ENCODE peak calls at places on chromosomes 4 and X, in eight cellular contexts. A is fibroblast of pulmonary artery, D is esophagus squamous epithelium, Q is colonic mucosa, P is IMR-90, U is NB4, G is GM06990, W is lung. J is an unnamed sample.

GRCh38 chr4:128590773-128591172 is 218.7 kb upstream of the JADE1 start:
- DNase-seq in Q (no peak), U (no peak), W (no peak), G (no peak), P (peak; percentile 37), D (no peak), A (no peak), J (peak; percentile 53)

GRCh38 chrX:126137899-126138298 is 28.2 kb downstream of the DCAF12L2 start:
- DNase-seq in Q (no peak), U (peak; percentile 22), A (no peak), G (no peak), D (no peak), P (no peak), W (no peak), J (no peak)

GRCh38 chr4:105666693-105667092 is 41.8 kb downstream of the INTS12 start:
- DNase-seq in U (peak; percentile 37), W (no peak), G (no peak), Q (no peak), A (peak; percentile 67), P (peak; percentile 16), D (no peak), J (peak; percentile 78)

GRCh38 chrX:13005671-13006473 is 31.0 kb downstream of the TMSB4X start:
- DNase-seq in A (peak; percentile 29), W (no peak), G (peak; percentile 80), D (no peak), P (peak; percentile 70), Q (no peak), U (no peak), J (no peak)

GRCh38 chr4:123096038-123096437 is 173.6 kb upstream of the NUDT6 start:
- DNase-seq in A (peak; percentile 45), D (no peak), G (no peak), Q (no peak), P (no peak), U (peak; percentile 39), W (no peak), J (peak; percentile 60)

GRCh38 chr4:95544433-95545103 is 4.2 kb downstream of the UNC5C start:
- DNase-seq in A (no peak), Q (no peak), G (no peak), W (no peak), D (no peak), U (no peak), P (no peak), J (peak; percentile 18)

GRCh38 chr4:40211224-40212185 is 14.7 kb downstream of the RHOH start:
- DNase-seq in W (no peak), A (no peak), G (no peak), D (no peak), Q (peak; percentile 9), U (no peak), P (peak; percentile 41), J (peak; percentile 34)

GRCh38 chr4:180866933-180867643 is 1376.1 kb upstream of the TENM3 start:
- DNase-seq in D (no peak), Q (no peak), A (no peak), W (no peak), U (no peak), G (no peak), P (no peak), J (no peak)

GRCh38 chr4:110085131-110085530 is 113.3 kb downstream of the ELOVL6 start:
- DNase-seq in U (peak; percentile 7), W (peak; percentile 43), G (no peak), A (peak; percentile 59), Q (peak; percentile 93), P (peak; percentile 35), D (no peak), J (peak; percentile 54)

GRCh38 chrX:136321532-136321931 is 20.8 kb downstream of the ADGRG4 start:
- DNase-seq in W (no peak), Q (no peak), G (no peak), D (no peak), A (no peak), U (no peak), P (no peak), J (no peak)

GRCh38 chr4:148211533-148211932 is 230.7 kb downstream of the NR3C2 start:
- DNase-seq in W (no peak), P (no peak), G (no peak), D (no peak), U (no peak), A (no peak), Q (no peak), J (no peak)

GRCh38 chrX:5958523-5958922 is 270.1 kb downstream of the NLGN4X start:
- DNase-seq in A (no peak), Q (no peak), G (no peak), U (no peak), W (no peak), D (no peak), P (no peak), J (no peak)

GRCh38 chrX:74248889-74249288 is 55.1 kb upstream of the ZCCHC13 start:
- DNase-seq in D (no peak), G (no peak), Q (peak; percentile 48), U (no peak), P (no peak), A (peak; percentile 42), W (no peak), J (peak; percentile 37)

GRCh38 chr4:102129810-102130209 is 215.5 kb downstream of the SLC39A8 start:
- DNase-seq in Q (no peak), P (no peak), A (no peak), G (no peak), W (no peak), U (no peak), D (no peak), J (no peak)

GRCh38 chr4:20813698-20814097 is 113.4 kb downstream of the PACRGL start:
- DNase-seq in U (no peak), P (no peak), Q (no peak), G (no peak), D (no peak), W (no peak), A (peak; percentile 7), J (no peak)

GRCh38 chr4:173371292-173372192 is 788 bp downstream of the SAP30 start:
- DNase-seq in P (peak; percentile 69), A (peak; percentile 78), G (peak; percentile 71), Q (peak; percentile 75), W (peak; percentile 68), U (peak; percentile 79), D (no peak), J (peak; percentile 73)

DNA sequence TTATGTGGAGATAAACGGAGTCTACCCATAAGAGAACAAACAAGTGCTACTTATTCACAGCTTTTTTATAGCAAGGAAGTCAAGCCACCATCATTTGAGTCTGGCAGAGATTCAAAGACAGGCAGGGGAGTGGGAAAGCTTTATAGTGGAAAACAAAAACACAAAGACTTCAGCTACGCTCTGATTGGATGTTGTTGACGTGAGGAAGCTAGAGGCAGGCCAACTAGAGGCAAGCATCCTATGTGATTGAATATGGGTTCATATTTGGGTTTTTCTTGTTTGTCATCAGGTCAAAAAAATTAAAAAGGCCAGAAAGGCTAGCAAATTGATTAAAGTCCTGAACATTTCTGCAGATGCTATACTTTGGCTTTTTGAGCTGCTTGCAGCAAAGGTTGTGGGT is 709 bp upstream of the TCEAL4 start:
- DNase-seq in A (peak; percentile 39), W (no peak), Q (no peak), P (no peak), U (no peak), D (no peak), G (no peak), J (peak; percentile 50)
- H3K4me3 ChIP-seq in A (peak overlapping the region; percentile 76), W (no peak overlapping the region), Q (no peak overlapping the region), P (no peak overlapping the region), U (no peak overlapping the region), D (no peak overlapping the region), G (no peak overlapping the region), J (peak overlapping the region; percentile 75)

DNA sequence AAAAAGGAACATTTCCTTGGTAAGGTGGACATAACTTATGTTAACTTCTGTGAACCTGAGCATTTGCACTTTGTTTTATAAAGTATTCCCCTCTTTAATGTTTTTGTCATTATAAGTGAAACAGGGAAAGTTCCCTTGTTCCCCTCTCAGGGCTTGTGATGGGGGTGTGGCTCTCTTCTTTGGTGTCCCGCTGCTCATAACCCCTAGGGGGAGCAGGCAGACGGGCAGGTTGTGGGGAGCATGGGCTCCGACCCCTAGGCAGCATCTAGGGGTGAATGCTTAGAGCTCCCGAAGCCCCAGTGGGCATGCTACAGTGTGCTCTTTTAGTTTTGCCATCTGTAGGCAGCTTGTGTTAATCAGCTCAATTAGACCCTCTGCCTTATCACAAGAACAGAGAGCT is 200.4 kb downstream of the DACH2 start:
- DNase-seq in Q (no peak), W (no peak), P (no peak), G (no peak), U (peak; percentile 8), A (no peak), D (no peak), J (no peak)
- TF ChIP-seq CTCF in Q (no peak), W (no peak), P (no peak), G (no peak), U (peak; percentile 17), A (no peak), D (no peak), J (no peak)

GRCh38 chr4:169821402-169821801 is 63.7 kb upstream of the HPF1 start:
- DNase-seq in P (no peak), G (no peak), D (no peak), Q (no peak), U (no peak), W (no peak), A (no peak), J (no peak)

GRCh38 chr4:169810325-169811323 is 52.9 kb upstream of the HPF1 start:
- DNase-seq in W (peak; percentile 40), U (peak; percentile 71), P (peak; percentile 81), G (no peak), Q (peak; percentile 57), D (no peak), A (peak; percentile 90), J (peak; percentile 92)

GRCh38 chr4:169818063-169818679 is 60.4 kb upstream of the HPF1 start:
- DNase-seq in G (no peak), Q (no peak), A (no peak), P (no peak), U (peak; percentile 22), D (no peak), W (no peak), J (no peak)

GRCh38 chr4:169811476-169811875 is 53.7 kb upstream of the HPF1 start:
- DNase-seq in Q (no peak), U (no peak), W (no peak), G (no peak), A (peak; percentile 29), P (no peak), D (no peak), J (no peak)

DNA sequence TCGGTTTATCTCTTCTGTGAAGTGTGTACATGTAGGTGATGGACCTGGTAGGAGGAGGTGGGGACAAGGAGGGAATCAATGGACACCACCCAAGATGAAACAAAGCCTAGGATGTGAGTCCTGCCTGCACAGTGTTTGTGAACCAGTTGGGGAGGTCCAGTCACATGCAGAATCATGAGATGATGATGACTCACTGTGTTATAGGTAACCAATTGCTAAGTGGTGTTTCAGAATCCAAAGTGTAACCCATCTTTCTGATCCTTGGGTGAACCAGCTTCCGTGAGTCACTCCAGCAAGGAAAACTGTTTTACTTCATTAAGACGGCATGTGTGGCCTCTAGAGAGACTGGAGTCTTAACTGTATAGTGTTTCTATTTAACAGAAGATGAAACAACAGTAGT is 57.9 kb upstream of the HPF1 start:
- DNase-seq in Q (no peak), P (peak; percentile 13), D (no peak), A (no peak), U (no peak), G (no peak), W (no peak), J (peak; percentile 6)
- H3K4me3 ChIP-seq in Q (no peak overlapping the region), P (no peak overlapping the region), D (no peak overlapping the region), A (no peak overlapping the region), U (no peak overlapping the region), G (no peak overlapping the region), W (no peak overlapping the region), J (no peak overlapping the region)

DNA sequence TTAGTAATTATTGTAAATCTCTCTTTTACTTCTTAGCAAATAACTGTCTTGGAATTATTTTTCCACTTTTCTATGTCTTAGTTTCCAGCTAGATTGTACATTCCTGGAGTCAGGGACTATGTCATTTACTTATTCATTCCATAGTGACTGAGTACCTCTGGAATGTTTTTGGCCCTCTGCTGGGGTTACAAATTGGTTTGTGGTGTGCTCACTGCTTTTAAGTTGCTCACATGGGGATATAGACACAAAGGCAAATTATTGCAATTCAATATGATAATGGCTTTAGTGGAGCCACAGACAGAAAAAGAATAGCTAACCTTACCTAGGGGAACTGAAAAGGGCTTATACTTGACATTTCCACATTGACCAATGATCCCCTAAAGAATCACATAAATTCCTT is 63.7 kb upstream of the PDGFRA start:
- DNase-seq in D (no peak), W (no peak), P (peak; percentile 96), Q (no peak), A (peak; percentile 93), U (no peak), G (no peak), J (peak; percentile 92)
- TF ChIP-seq CTCF in D (no peak), W (no peak), P (no peak), Q (no peak), A (no peak), U (no peak), G (no peak), J (peak; percentile 20)